ENCODE peak calls at places on chromosome 13, in ten cellular contexts. U, I, X, P, Z, W, F, Y, T and O are unnamed samples.

GRCh38 chr13:110790371-110790770 is 76.9 kb downstream of the ING1 start:
- DNase-seq in P (no peak), U (no peak), Y (no peak), Z (no peak), W (no peak), F (no peak), I (no peak), X (no peak), T (no peak), O (no peak)

GRCh38 chr13:106182404-106182803 is 353.1 kb downstream of the EFNB2 start:
- DNase-seq in Z (no peak), P (peak; percentile 89), Y (peak; percentile 60), I (no peak), X (no peak), F (no peak), T (peak; percentile 82), W (no peak), U (no peak), O (no peak)

GRCh38 chr13:50320297-50320862 is 305.1 kb downstream of the KCNRG start:
- DNase-seq in W (no peak), T (no peak), X (no peak), U (no peak), I (no peak), Z (no peak), Y (peak; percentile 62), F (no peak), P (peak; percentile 35), O (no peak)

GRCh38 chr13:28494537-28494860 is 429 bp downstream of the FLT1 start:
- DNase-seq in X (no peak), P (no peak), F (no peak), I (no peak), T (no peak), W (no peak), Y (no peak), U (no peak), Z (no peak), O (no peak)

GRCh38 chr13:76833465-76833864 is 52.7 kb downstream of the KCTD12 start:
- DNase-seq in Z (no peak), P (no peak), U (no peak), W (no peak), T (no peak), X (no peak), Y (no peak), I (no peak), F (no peak), O (no peak)

GRCh38 chr13:113902956-113903355 is 39.1 kb upstream of the GAS6 start:
- DNase-seq in F (no peak), T (no peak), I (no peak), U (no peak), Y (no peak), X (no peak), W (no peak), Z (no peak), P (no peak), O (no peak)

GRCh38 chr13:40388617-40389016 is 277.8 kb downstream of the FOXO1 start:
- DNase-seq in W (no peak), T (no peak), U (no peak), Z (peak; percentile 44), F (peak; percentile 36), X (peak; percentile 71), Y (no peak), P (no peak), I (no peak), O (no peak)

GRCh38 chr13:49314344-49314882 is 66.7 kb downstream of the CDADC1 start:
- DNase-seq in W (no peak), Y (no peak), T (no peak), U (no peak), I (no peak), Z (no peak), P (peak; percentile 45), F (no peak), X (no peak), O (no peak)

GRCh38 chr13:50085063-50085462 is 69.8 kb downstream of the KCNRG start:
- DNase-seq in U (no peak), T (peak; percentile 33), I (no peak), X (no peak), W (peak; percentile 24), Y (peak; percentile 79), F (no peak), P (peak; percentile 67), Z (no peak), O (no peak)

GRCh38 chr13:77328819-77329132 is 1.9 kb upstream of the MYCBP2 start:
- DNase-seq in T (no peak), F (no peak), P (no peak), Z (no peak), U (no peak), I (no peak), X (no peak), W (no peak), Y (no peak), O (no peak)

GRCh38 chr13:30331331-30331771 is 24.0 kb upstream of the KATNAL1 start:
- DNase-seq in F (no peak), Y (peak; percentile 22), P (no peak), Z (no peak), T (no peak), I (no peak), X (no peak), W (peak; percentile 40), U (no peak), O (no peak)

GRCh38 chr13:48151766-48152165 is 56.9 kb upstream of the MED4 start:
- DNase-seq in Z (no peak), I (no peak), W (no peak), Y (no peak), P (no peak), T (no peak), X (no peak), U (no peak), F (no peak), O (no peak)

GRCh38 chr13:27309967-27310598 is 39.5 kb downstream of the RASL11A start:
- DNase-seq in U (no peak), X (no peak), T (no peak), P (no peak), W (no peak), Z (no peak), I (no peak), F (no peak), Y (peak; percentile 27), O (no peak)

GRCh38 chr13:36818483-36819063 is 449 bp upstream of the RFXAP start:
- DNase-seq in X (no peak), Z (no peak), Y (peak; percentile 28), W (no peak), F (no peak), P (no peak), T (no peak), I (no peak), U (no peak), O (no peak)

GRCh38 chr13:63184693-63185092 is 1769.0 kb upstream of the PCDH20 start:
- DNase-seq in Z (no peak), W (peak; percentile 77), I (no peak), P (peak; percentile 48), U (no peak), F (no peak), Y (peak; percentile 24), X (no peak), T (no peak), O (no peak)

GRCh38 chr13:30340367-30341184 is 33.2 kb upstream of the KATNAL1 start:
- DNase-seq in X (no peak), W (peak; percentile 23), I (peak; percentile 7), Z (no peak), Y (peak; percentile 95), U (no peak), T (peak; percentile 81), P (peak; percentile 85), F (no peak), O (peak; percentile 29)

GRCh38 chr13:28953714-28954113 is 133.6 kb downstream of the MTUS2 start:
- DNase-seq in Z (no peak), P (no peak), X (no peak), F (no peak), W (no peak), T (no peak), I (no peak), Y (no peak), U (no peak), O (no peak)

GRCh38 chr13:44703371-44703770 is 127.2 kb upstream of the TSC22D1 start:
- DNase-seq in W (no peak), Y (no peak), I (no peak), U (no peak), Z (no peak), F (no peak), P (peak; percentile 27), T (peak; percentile 61), X (no peak), O (no peak)

GRCh38 chr13:110624766-110625756 is 9.7 kb downstream of the NAXD start:
- DNase-seq in Y (no peak), W (peak; percentile 42), Z (no peak), P (no peak), U (no peak), F (no peak), X (no peak), T (no peak), I (no peak), O (no peak)

GRCh38 chr13:73000027-73000674 is 58.7 kb upstream of the KLF5 start:
- DNase-seq in T (peak; percentile 6), U (peak; percentile 63), Y (peak; percentile 31), Z (no peak), I (no peak), W (peak; percentile 12), P (peak; percentile 52), F (no peak), X (no peak), O (no peak)

GRCh38 chr13:48542581-48543341 is 9.9 kb upstream of the RCBTB2 start:
- DNase-seq in Z (no peak), P (peak; percentile 56), T (no peak), X (no peak), I (peak; percentile 35), W (peak; percentile 44), F (no peak), Y (no peak), U (no peak), O (no peak)

GRCh38 chr13:60396783-60397692 is at the start of gene TDRD3:
- DNase-seq in Z (peak; percentile 60), P (peak; percentile 89), X (peak; percentile 78), T (peak; percentile 77), F (peak; percentile 69), I (peak; percentile 90), Y (peak; percentile 85), W (peak; percentile 94), U (peak; percentile 63), O (peak; percentile 90)

GRCh38 chr13:91358384-91358776 is 10.9 kb downstream of the MIR17HG start:
- DNase-seq in Z (no peak), F (no peak), P (peak; percentile 6), W (no peak), T (no peak), I (no peak), U (no peak), X (no peak), Y (no peak), O (no peak)

GRCh38 chr13:91572439-91572838 is 174.0 kb downstream of the GPC5 start:
- DNase-seq in X (no peak), Y (no peak), Z (no peak), P (no peak), W (no peak), F (no peak), I (no peak), T (no peak), U (no peak), O (no peak)

GRCh38 chr13:44397766-44398223 is 24.2 kb downstream of the SERP2 start:
- DNase-seq in X (no peak), U (no peak), W (peak; percentile 25), F (no peak), I (no peak), P (peak; percentile 69), T (no peak), Z (no peak), Y (no peak), O (no peak)

GRCh38 chr13:96994030-96994848 is at the start of gene OXGR1:
- DNase-seq in Y (no peak), Z (no peak), F (no peak), U (no peak), W (peak; percentile 19), X (no peak), P (no peak), I (peak; percentile 33), T (no peak), O (peak; percentile 65)

GRCh38 chr13:32783067-32783466 is 196.8 kb downstream of the PDS5B start:
- DNase-seq in X (no peak), F (no peak), Z (no peak), W (no peak), P (peak; percentile 18), U (no peak), Y (peak; percentile 13), I (no peak), T (no peak), O (no peak)

GRCh38 chr13:102128216-102128800 is 273.5 kb downstream of the FGF14 start:
- DNase-seq in T (peak; percentile 25), Z (no peak), I (no peak), U (no peak), Y (peak; percentile 57), F (no peak), X (no peak), P (no peak), W (no peak), O (no peak)